ENCODE peak calls at places on chromosomes 2 and 18, in seven cellular contexts. D is stomach, U is breast epithelium, X is gastrocnemius medialis, G is A549, W is body of pancreas, P is esophagus muscularis mucosa. E is an unnamed sample.
A peak's percentile ranks its signal among the peaks of the same experiment; 100 is the strongest.

GRCh38 chr2:173252581-173252980 is 102.1 kb upstream of the CDCA7 start:
- DNase-seq in P (no peak), U (no peak), X (no peak), D (no peak), G (no peak), W (no peak), E (no peak)

GRCh38 chr2:86470890-86471289 is 29.7 kb downstream of the KDM3A start:
- DNase-seq in W (no peak), G (no peak), X (no peak), P (no peak), D (no peak), U (no peak), E (no peak)

GRCh38 chr18:63098014-63098981 is 221.3 kb downstream of the BCL2 start:
- DNase-seq in P (peak; percentile 57), X (no peak), G (no peak), W (no peak), U (no peak), D (no peak), E (no peak)

GRCh38 chr2:95034221-95034620 is 8.7 kb downstream of the MAL start:
- DNase-seq in U (no peak), X (no peak), W (no peak), G (no peak), P (no peak), D (no peak), E (no peak)

GRCh38 chr2:19886261-19886660 is 15.5 kb downstream of the TTC32 start:
- DNase-seq in D (no peak), P (no peak), G (no peak), U (no peak), W (no peak), X (no peak), E (no peak)

GRCh38 chr2:19043893-19044292 is 314.5 kb downstream of the OSR1 start:
- DNase-seq in P (no peak), X (no peak), U (no peak), D (peak; percentile 60), G (no peak), W (peak; percentile 70), E (no peak)

GRCh38 chr18:51514128-51514527 is 316.6 kb upstream of the MEX3C start:
- DNase-seq in D (no peak), W (no peak), G (no peak), P (no peak), X (no peak), U (no peak), E (no peak)

GRCh38 chr2:7053650-7054262 is 136.5 kb downstream of the RNF144A start:
- DNase-seq in G (no peak), P (no peak), X (no peak), D (no peak), U (no peak), W (peak; percentile 87), E (no peak)

GRCh38 chr18:59233017-59233410 is 13.1 kb downstream of the GRP start:
- DNase-seq in X (no peak), G (no peak), U (no peak), D (no peak), W (no peak), P (peak; percentile 12), E (no peak)

GRCh38 chr2:180662555-180662954 is 317.9 kb upstream of the UBE2E3 start:
- DNase-seq in G (no peak), P (no peak), X (no peak), D (no peak), U (no peak), W (no peak), E (no peak)

GRCh38 chr2:12931211-12931844 is 214.6 kb downstream of the TRIB2 start:
- DNase-seq in P (no peak), U (no peak), W (peak; percentile 18), X (no peak), D (no peak), G (peak; percentile 4), E (peak; percentile 23)

GRCh38 chr18:7329036-7329435 is 98.1 kb downstream of the LRRC30 start:
- DNase-seq in D (no peak), G (no peak), P (no peak), X (no peak), W (no peak), U (no peak), E (no peak)

GRCh38 chr2:168237741-168238140 is 9.7 kb downstream of the STK39 start:
- DNase-seq in X (no peak), W (no peak), P (no peak), G (no peak), D (no peak), U (no peak), E (no peak)

GRCh38 chr18:52008330-52008729 is 331.7 kb upstream of the DCC start:
- DNase-seq in P (no peak), X (no peak), G (no peak), D (no peak), U (no peak), W (no peak), E (no peak)

GRCh38 chr2:7060602-7061435 is 143.6 kb downstream of the RNF144A start:
- DNase-seq in W (no peak), U (no peak), D (no peak), X (no peak), P (peak; percentile 37), G (no peak), E (no peak)

GRCh38 chr2:98708396-98709186 is 22.3 kb downstream of the MGAT4A start:
- DNase-seq in U (no peak), P (no peak), G (no peak), D (no peak), X (no peak), W (no peak), E (no peak)

DNA sequence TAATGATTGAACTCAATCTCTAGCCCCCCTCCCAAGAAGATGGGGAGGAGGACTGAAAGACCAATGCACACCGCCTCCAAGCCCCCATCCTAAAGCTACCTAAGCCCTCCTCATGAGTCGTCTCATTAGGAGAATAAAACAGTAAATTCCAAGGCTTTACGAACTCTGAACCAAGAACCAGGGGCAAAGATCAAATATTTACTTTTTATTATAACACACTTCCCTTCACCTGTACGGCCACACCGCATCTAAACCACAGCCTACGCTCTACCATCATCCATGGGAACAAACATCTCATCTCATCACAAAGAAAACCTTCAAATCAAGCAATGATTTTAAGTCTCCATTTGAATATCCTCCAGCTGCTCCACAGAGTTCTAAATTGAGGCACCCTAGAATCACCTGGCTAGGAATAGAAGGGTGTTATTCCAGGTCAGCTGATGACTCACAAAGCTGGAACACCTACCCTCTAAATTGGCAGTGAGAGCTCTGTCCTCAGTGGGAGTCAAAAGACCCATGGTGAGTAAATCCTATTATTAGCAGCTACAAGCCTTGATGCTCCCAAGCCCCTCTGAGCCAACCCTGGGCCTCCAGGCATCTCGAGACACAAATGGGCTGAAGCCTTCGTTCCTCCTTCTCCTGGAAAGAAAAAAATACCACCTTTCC is 45.6 kb upstream of the BZW1 start:
- DNase-seq in W (no peak), D (no peak), X (peak; percentile 73), P (no peak), U (no peak), G (no peak), E (no peak)
- TF ChIP-seq POLR2A in W (no peak), D (no peak), X (no peak), P (no peak), U (no peak), G (no peak), E (no peak)

GRCh38 chr2:235498556-235499305 is 4.9 kb downstream of the AGAP1 start:
- DNase-seq in W (peak; percentile 84), D (no peak), P (no peak), G (no peak), U (no peak), X (no peak), E (no peak)

GRCh38 chr2:235501663-235502009 is 7.8 kb downstream of the AGAP1 start:
- DNase-seq in U (no peak), X (no peak), G (no peak), W (no peak), D (no peak), P (no peak), E (no peak)

GRCh38 chr2:235500761-235501662 is 7.2 kb downstream of the AGAP1 start:
- DNase-seq in D (no peak), G (peak; percentile 43), X (no peak), P (no peak), W (no peak), U (no peak), E (no peak)

GRCh38 chr2:235499306-235499812 is 5.5 kb downstream of the AGAP1 start:
- DNase-seq in G (no peak), D (no peak), U (no peak), P (no peak), X (no peak), W (no peak), E (no peak)

DNA sequence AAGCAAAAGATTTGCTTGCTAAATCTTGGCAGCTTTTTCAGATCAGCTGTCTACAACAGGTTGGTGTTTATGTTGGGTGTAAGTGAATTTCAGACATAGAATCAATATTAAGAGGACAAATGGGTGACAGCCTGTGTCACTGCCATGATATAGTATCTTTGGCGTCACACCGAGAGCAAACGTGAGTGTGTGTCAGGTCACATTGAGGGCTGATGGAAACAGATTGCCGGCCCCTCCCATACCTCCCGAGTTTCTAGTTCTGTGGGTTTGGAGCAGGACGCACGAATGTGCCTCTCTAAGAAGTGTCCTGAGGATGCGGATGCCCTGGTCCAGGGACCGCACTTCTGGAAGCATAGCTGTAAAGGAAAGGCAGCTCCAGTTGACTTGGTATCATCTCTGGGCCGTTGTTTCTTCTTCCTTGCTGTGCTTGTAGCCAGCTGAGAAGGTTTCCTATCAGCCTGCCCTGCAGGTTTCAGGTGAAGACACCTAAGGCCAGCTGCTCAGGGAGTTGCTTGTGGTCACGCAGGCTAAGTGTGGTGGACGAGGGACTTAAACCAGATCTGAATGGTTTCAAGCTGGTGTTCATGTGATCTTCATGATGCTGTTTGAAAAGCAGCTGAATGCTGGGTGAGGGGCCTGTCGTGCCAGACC is 6.4 kb downstream of the AGAP1 start:
- DNase-seq in P (no peak), U (no peak), X (no peak), W (no peak), G (no peak), D (no peak), E (no peak)
- H3K4me1 ChIP-seq in P (peaks cover 47% of the 10 kb centered on the region), U (peaks cover 6% of the 10 kb centered on the region), X (peaks cover 39% of the 10 kb centered on the region), W (peaks cover 47% of the 10 kb centered on the region), G (peaks cover 71% of the 10 kb centered on the region), D (peaks cover 24% of the 10 kb centered on the region), E (no peaks in the 10 kb centered on the region)

GRCh38 chr2:120517790-120518469 is 172.0 kb downstream of the INHBB start:
- DNase-seq in P (no peak), X (no peak), U (no peak), D (no peak), W (no peak), G (no peak), E (no peak)

GRCh38 chr2:120518819-120519218 is 172.9 kb downstream of the INHBB start:
- DNase-seq in P (no peak), U (no peak), X (no peak), W (no peak), G (no peak), D (no peak), E (no peak)

GRCh38 chr2:120514521-120514920 is 168.6 kb downstream of the INHBB start:
- DNase-seq in U (no peak), W (no peak), X (no peak), G (no peak), P (no peak), D (no peak), E (no peak)

GRCh38 chr2:120515759-120516295 is 169.9 kb downstream of the INHBB start:
- DNase-seq in P (no peak), U (no peak), G (no peak), D (no peak), W (no peak), X (no peak), E (no peak)

GRCh38 chr2:120516323-120517314 is 170.7 kb downstream of the INHBB start:
- DNase-seq in D (no peak), W (no peak), X (no peak), G (no peak), P (no peak), U (no peak), E (no peak)
- TF ChIP-seq POLR2A in D (no peak), W (no peak), X (no peak), G (no peak), P (no peak), U (no peak), E (no peak)

GRCh38 chr2:218399391-218400166 is at the start of gene CTDSP1:
- DNase-seq in G (peak; percentile 86), D (peak; percentile 99), X (peak; percentile 95), W (peak; percentile 97), P (peak; percentile 98), U (peak; percentile 98), E (peak; percentile 98)
- H3K4me1 ChIP-seq in G (peaks cover 39% of the 10 kb centered on the region), D (peaks cover 52% of the 10 kb centered on the region), X (peaks cover 32% of the 10 kb centered on the region), W (peaks cover 58% of the 10 kb centered on the region), P (peaks cover 41% of the 10 kb centered on the region), U (peaks cover 11% of the 10 kb centered on the region), E (peaks cover 59% of the 10 kb centered on the region)